ENCODE peak calls at places on chromosome 5, in ten cellular contexts. I is fibroblast of gingiva; F is stimulated activated CD8-positive, alpha-beta memory T cell treated with anti-CD3 and anti-CD28 coated beads, Interleukin-15, amount 100 ng/mL, for 4 hours; S is A172; P is NCI-H1694 treated with DMSO at 0.1 percent for 48 hours; O is GM06990; J is caudate nucleus; R is T1000; C is T-helper 1 cell; Y is A549. E is an unnamed sample.

GRCh38 chr5:149172709-149173505 is 31.6 kb downstream of the ABLIM3 start:
- DNase-seq in I (no peak), F (no peak), S (no peak), P (no peak), O (no peak), J (no peak), R (no peak), C (no peak), Y (no peak), E (no peak)

GRCh38 chr5:39015743-39016586 is 58.2 kb downstream of the RICTOR start:
- DNase-seq in I (peak), F (no peak), S (peak), P (no peak), O (no peak), J (no peak), R (no peak), C (no peak), Y (no peak), E (no peak)

GRCh38 chr5:159330131-159330530 is at the start of gene IL12B:
- DNase-seq in I (peak), F (no peak), S (peak), P (no peak), O (no peak), J (no peak), R (no peak), C (no peak), Y (no peak), E (no peak)

GRCh38 chr5:50476549-50476948 is 35.5 kb upstream of the EMB start:
- DNase-seq in I (no peak), F (no peak), S (no peak), P (no peak), O (no peak), J (no peak), R (no peak), C (no peak), Y (no peak), E (no peak)

GRCh38 chr5:95857185-95857945 is 34.8 kb upstream of the GLRX start:
- DNase-seq in I (peak), F (no peak), S (no peak), P (no peak), O (no peak), J (peak), R (no peak), C (no peak), Y (no peak), E (peak)

GRCh38 chr5:159240301-159240870 is 22.7 kb upstream of the UBLCP1 start:
- DNase-seq in I (no peak), F (no peak), S (peak), P (no peak), O (no peak), J (no peak), R (peak), C (no peak), Y (peak), E (no peak)

GRCh38 chr5:122967085-122967484 is 69.4 kb downstream of the PPIC start:
- DNase-seq in I (no peak), F (no peak), S (no peak), P (no peak), O (no peak), J (no peak), R (no peak), C (no peak), Y (no peak), E (no peak)

GRCh38 chr5:17808566-17808965 is 174.3 kb downstream of the TAF11L14 start:
- DNase-seq in I (peak), F (no peak), S (no peak), P (peak), O (no peak), J (no peak), R (no peak), C (no peak), Y (no peak), E (no peak)